ENCODE peak calls at places on chromosomes 3 and 15, in nine cellular contexts. K, M, W, B, U, Q, I, R and V are unnamed samples. For H3K4me1, the result is how much of the 10 kb centered on the place peaks cover.

GRCh38 chr3:72372161-72372560 is 476.1 kb downstream of the SHQ1 start:
- DNase-seq in R (no peak), U (no peak), B (no peak), I (no peak), W (no peak), Q (no peak), K (no peak), M (no peak), V (no peak)

GRCh38 chr3:123346726-123347125 is 102.2 kb downstream of the ADCY5 start:
- DNase-seq in W (no peak), B (peak), R (no peak), Q (no peak), M (no peak), K (no peak), I (no peak), U (no peak), V (peak)

GRCh38 chr3:129938140-129938930 is 36.2 kb upstream of the TRH start:
- DNase-seq in I (no peak), U (no peak), W (no peak), M (no peak), R (no peak), Q (no peak), B (no peak), K (no peak), V (no peak)

GRCh38 chr3:56323986-56324420 is 144.3 kb downstream of the ERC2 start:
- DNase-seq in B (no peak), I (no peak), U (no peak), R (peak), K (peak), W (peak), Q (no peak), M (no peak), V (no peak)

GRCh38 chr3:141368062-141368924 is at the start of gene ZBTB38:
- DNase-seq in Q (peak), U (peak), W (peak), M (no peak), K (peak), B (peak), R (peak), I (peak), V (peak)

GRCh38 chr3:192303235-192303634 is 424.1 kb downstream of the FGF12 start:
- DNase-seq in K (no peak), B (no peak), R (peak), Q (no peak), W (no peak), I (no peak), U (no peak), M (no peak), V (no peak)

GRCh38 chr15:90790057-90790456 is 72.9 kb downstream of the BLM start:
- DNase-seq in U (peak), I (no peak), R (no peak), Q (no peak), W (no peak), M (no peak), B (no peak), K (no peak), V (no peak)

GRCh38 chr15:40388941-40389823 is 6.7 kb downstream of the KNSTRN start:
- DNase-seq in I (no peak), R (peak), Q (no peak), W (no peak), B (peak), M (no peak), K (no peak), U (no peak), V (no peak)

GRCh38 chr3:69811452-69812401 is 72.5 kb downstream of the MITF start:
- DNase-seq in M (no peak), K (no peak), B (no peak), U (no peak), Q (no peak), W (no peak), R (no peak), I (no peak), V (no peak)

GRCh38 chr15:98442379-98442833 is 205.9 kb upstream of the IGF1R start:
- DNase-seq in W (peak), R (peak), K (peak), U (peak), Q (no peak), M (peak), I (peak), B (no peak), V (no peak)

GRCh38 chr3:182644800-182645433 is 148.4 kb upstream of the ATP11B start:
- DNase-seq in M (no peak), W (no peak), U (no peak), B (no peak), Q (no peak), I (no peak), K (no peak), R (no peak), V (no peak)

GRCh38 chr15:25437751-25438600 is 848 bp downstream of the UBE3A start:
- DNase-seq in M (peak), U (peak), Q (peak), W (peak), B (peak), I (peak), K (peak), R (peak), V (peak)

GRCh38 chr3:147395975-147396708 is 10.2 kb downstream of the ZIC4 start:
- DNase-seq in R (no peak), B (peak), Q (peak), W (no peak), U (no peak), I (no peak), M (no peak), K (no peak), V (no peak)

GRCh38 chr15:60972301-60972700 is 256.8 kb downstream of the RORA start:
- DNase-seq in Q (no peak), B (no peak), M (no peak), U (no peak), K (peak), I (no peak), W (no peak), R (no peak), V (no peak)

GRCh38 chr3:179791793-179792192 is 139.0 kb downstream of the USP13 start:
- DNase-seq in B (no peak), Q (no peak), W (no peak), K (no peak), U (no peak), R (no peak), M (no peak), I (no peak), V (no peak)
- TF ChIP-seq POLR2A in B (no peak), Q (no peak), W (no peak), K (no peak), U (no peak), R (no peak), M (no peak), I (no peak), V (no peak)

GRCh38 chr3:189325454-189325853 is 153.7 kb downstream of the TPRG1 start:
- DNase-seq in W (no peak), R (no peak), U (no peak), Q (no peak), I (no peak), K (no peak), M (no peak), B (no peak), V (no peak)
- H3K4me1 ChIP-seq in W (under half), R (under half), U (under half), Q (under half), I (under half), K (under half), M (under half), B (under half), V (under half)

GRCh38 chr3:42771271-42771670 is 1.8 kb downstream of the CCDC13 start:
- DNase-seq in K (no peak), R (no peak), W (no peak), I (no peak), U (no peak), B (no peak), Q (no peak), M (no peak), V (no peak)

GRCh38 chr3:42772670-42773408 is at the start of gene CCDC13:
- DNase-seq in K (peak), U (peak), Q (peak), B (peak), M (peak), W (peak), R (peak), I (peak), V (peak)

GRCh38 chr3:42764561-42765295 is 8.3 kb downstream of the CCDC13 start:
- DNase-seq in B (no peak), R (no peak), W (no peak), Q (no peak), U (no peak), M (no peak), I (no peak), K (no peak), V (no peak)

GRCh38 chr3:42773409-42773751 is 327 bp upstream of the CCDC13 start:
- DNase-seq in R (no peak), U (no peak), K (no peak), I (no peak), Q (no peak), W (no peak), M (no peak), B (no peak), V (no peak)

DNA sequence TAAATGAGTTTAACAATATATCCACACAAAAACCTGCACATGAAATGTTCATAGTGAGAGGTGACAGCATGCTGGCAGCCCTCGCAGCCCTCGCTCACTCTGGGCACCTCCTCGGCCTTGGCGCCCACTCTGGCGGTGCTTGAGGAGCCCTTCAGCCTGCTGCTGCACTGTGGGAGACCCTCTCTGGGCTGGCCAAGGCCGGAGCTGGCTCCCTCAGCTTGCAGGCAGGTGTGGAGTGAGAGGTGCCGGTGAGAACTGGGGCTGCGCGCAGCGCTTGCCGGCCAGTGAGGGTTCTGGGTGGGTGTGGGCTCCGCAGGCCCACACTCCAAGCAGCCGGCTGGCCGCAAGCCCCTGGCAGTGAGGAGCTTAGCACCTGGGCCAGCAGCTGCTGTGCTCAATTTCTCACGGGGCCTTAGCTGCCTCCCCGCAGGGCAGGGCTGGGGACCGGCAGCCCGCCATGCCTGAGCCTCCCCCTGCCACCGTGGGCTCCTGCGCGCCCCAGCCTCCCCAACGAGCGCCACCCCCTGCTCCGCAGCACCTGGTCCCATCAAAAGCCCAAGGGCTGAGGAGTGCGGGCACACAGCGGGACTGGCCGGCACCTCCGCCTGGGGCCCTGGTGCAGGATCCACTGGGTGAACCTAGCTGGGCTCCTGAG is 3.4 kb downstream of the CCDC13 start:
- DNase-seq in W (no peak), K (no peak), I (no peak), U (no peak), R (no peak), B (peak), Q (peak), M (no peak), V (no peak)
- H3K4me3 ChIP-seq in W (no peak), K (no peak), I (no peak), U (no peak), R (no peak), B (no peak), Q (no peak), M (no peak), V (no peak)

DNA sequence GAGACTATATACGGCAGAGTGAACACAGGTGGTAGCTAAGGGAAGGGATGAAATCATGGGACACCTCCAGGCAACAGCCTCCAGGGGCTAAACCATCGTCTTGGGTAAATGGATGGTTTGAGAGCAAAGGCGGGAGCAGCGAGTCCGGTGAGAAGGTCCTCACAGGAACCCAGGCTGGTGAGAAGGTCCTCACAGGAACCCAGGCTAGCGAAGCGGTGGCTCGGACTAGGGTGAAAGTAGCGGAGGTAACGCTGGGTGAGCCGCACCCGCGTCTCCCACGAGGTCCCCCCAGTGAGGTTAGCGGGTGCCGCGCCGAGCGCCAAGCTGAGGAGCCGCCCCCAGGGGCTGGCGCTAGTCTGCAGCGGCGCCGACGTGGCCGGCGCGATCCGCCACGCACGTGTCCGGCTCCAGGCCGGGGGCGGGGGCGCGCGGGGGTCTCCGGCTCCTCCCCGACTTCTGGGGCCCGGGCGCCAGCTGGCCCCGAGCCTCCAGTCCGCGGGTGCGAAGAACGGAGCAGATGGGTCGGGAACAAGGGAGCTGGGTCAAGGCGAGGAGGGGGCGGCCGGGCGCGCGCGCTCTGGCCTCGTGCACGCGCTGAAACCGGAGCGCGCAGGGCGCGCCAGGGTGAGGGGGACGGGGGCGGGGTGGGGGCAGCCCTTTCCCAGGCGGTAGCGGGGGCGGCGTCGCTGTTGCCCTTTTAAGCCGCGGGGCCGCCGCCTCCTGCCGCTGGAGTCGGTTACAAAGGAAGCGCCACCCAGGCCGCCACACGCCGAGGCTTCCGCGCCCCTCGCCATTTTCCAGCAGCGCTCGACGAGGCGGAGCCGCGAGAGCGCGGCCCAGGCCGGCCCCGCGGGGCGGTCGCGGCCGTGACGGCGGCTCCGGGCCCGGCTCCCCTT is at the start of gene UBE2Q2:
- DNase-seq in B (peak), U (peak), M (peak), Q (peak), R (peak), K (peak), W (peak), I (peak), V (peak)
- TF ChIP-seq POLR2A in B (no peak), U (no peak), M (no peak), Q (no peak), R (peak), K (peak), W (peak), I (peak), V (no peak)

GRCh38 chr3:125045965-125046364 is 9.8 kb downstream of the HEG1 start:
- DNase-seq in Q (no peak), W (no peak), K (peak), M (no peak), R (no peak), I (no peak), U (no peak), B (no peak), V (no peak)

GRCh38 chr3:125045194-125045593 is 10.6 kb downstream of the HEG1 start:
- DNase-seq in K (no peak), B (no peak), M (no peak), W (no peak), U (no peak), I (no peak), R (no peak), Q (no peak), V (no peak)

GRCh38 chr3:125039897-125040175 is 16.0 kb downstream of the HEG1 start:
- DNase-seq in M (no peak), B (no peak), R (no peak), W (no peak), K (no peak), I (no peak), U (no peak), Q (no peak), V (no peak)

GRCh38 chr3:125042725-125043406 is 12.9 kb downstream of the HEG1 start:
- DNase-seq in B (no peak), R (peak), U (no peak), W (peak), M (no peak), I (peak), Q (peak), K (peak), V (peak)

DNA sequence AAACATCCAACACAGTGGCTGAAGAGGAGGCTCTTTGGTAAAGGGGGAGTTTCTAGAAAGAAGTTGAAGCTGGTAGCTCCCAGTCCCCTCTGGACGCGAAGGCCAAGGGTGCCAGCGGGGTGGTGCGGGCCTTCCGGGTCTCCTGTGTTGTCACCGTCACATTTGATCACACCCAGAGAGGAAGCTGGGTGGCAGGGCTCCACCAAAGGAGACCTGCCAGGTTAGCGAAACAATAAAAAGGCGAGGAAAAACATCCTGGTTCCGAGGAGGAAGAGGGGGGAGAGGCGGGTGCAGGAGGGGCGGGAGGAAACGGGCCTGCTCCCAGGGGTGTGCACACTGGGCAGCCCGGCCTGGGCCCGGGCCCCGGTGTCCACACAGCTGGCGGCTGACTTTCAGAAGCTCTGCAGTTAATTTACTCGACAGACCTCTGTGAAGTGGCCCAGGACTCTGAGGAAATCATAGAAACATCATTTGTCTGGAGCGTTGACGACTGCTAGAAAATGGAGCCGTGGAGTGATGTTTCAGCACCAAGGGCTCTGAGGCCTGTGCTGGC is 12.1 kb downstream of the HEG1 start:
- DNase-seq in M (no peak), Q (peak), W (no peak), K (no peak), R (no peak), I (peak), U (no peak), B (no peak), V (peak)
- H3K4me1 ChIP-seq in M (under half), Q (half or more), W (under half), K (under half), R (half or more), I (under half), U (under half), B (under half), V (half or more)

DNA sequence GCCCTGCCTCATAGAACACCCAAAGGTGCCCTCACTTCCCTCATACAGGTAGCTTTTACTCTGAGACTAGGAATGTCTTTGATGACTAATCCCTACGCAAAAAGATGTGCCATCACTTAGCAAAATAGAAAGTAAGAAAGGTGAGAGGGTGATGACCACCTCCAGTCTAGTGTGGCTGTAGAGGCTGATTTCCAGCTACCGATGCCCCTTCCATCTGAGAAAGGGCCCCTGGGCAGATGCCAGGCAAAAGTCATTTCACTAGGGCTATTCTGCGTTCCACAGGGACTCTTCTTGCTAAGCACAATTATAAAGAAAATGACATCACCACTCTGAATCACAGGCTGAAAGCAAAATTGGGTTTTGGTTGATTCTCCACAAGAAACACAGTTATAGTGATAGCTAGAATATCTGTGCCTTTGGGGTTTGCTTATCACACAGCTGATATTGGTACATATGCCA is 77.4 kb downstream of the RBPMS2 start:
- DNase-seq in M (no peak), B (no peak), K (peak), U (no peak), W (no peak), Q (no peak), R (no peak), I (no peak), V (no peak)
- H3K4me3 ChIP-seq in M (no peak), B (no peak), K (no peak), U (no peak), W (no peak), Q (no peak), R (no peak), I (no peak), V (no peak)

GRCh38 chr3:48428088-48428862 is 1.6 kb downstream of the PLXNB1 start:
- DNase-seq in Q (no peak), B (no peak), R (no peak), U (peak), M (no peak), K (no peak), W (no peak), I (no peak), V (no peak)
- TF ChIP-seq POLR2A in Q (no peak), B (no peak), R (no peak), U (peak), M (peak), K (no peak), W (no peak), I (no peak), V (no peak)

GRCh38 chr3:31550452-31551251 is 17.9 kb downstream of the STT3B start:
- DNase-seq in B (no peak), K (peak), R (no peak), W (no peak), I (no peak), M (no peak), U (no peak), Q (no peak), V (no peak)
- H3K4me1 ChIP-seq in B (under half), K (under half), R (under half), W (under half), I (under half), M (under half), U (under half), Q (under half), V (under half)